ENCODE peak calls at places on chromosomes 1 and 21, in five cellular contexts. P is right lobe of liver, A is naive B cell, W is left cardiac atrium, C is left lung. J is an unnamed sample.

GRCh38 chr1:44407430-44408180 is 2.5 kb downstream of the RNF220 start:
- ATAC-seq in P (no peak), A (peak; percentile 6), W (no peak), C (no peak), J (no peak)

GRCh38 chr1:171477804-171478203 is 7.5 kb upstream of the PRRC2C start:
- ATAC-seq in P (peak; percentile 37), A (no peak), W (no peak), C (no peak), J (no peak)

GRCh38 chr1:19432943-19433609 is 52.3 kb downstream of the CAPZB start:
- ATAC-seq in P (no peak), A (no peak), W (no peak), C (no peak), J (peak; percentile 20)

GRCh38 chr1:9844106-9844505 is 20.3 kb upstream of the CLSTN1 start:
- ATAC-seq in P (no peak), A (no peak), W (peak; percentile 56), C (no peak), J (no peak)

GRCh38 chr1:100909018-100909417 is 13.1 kb downstream of the SLC30A7 start:
- ATAC-seq in P (no peak), A (no peak), W (no peak), C (no peak), J (no peak)

GRCh38 chr1:199909137-199909536 is 118.4 kb upstream of the NR5A2 start:
- ATAC-seq in P (no peak), A (no peak), W (no peak), C (no peak), J (no peak)

GRCh38 chr21:34877485-34878128 is 171.5 kb downstream of the RUNX1 start:
- ATAC-seq in P (peak; percentile 71), A (no peak), W (peak; percentile 47), C (peak; percentile 55), J (no peak)

GRCh38 chr1:116544588-116545358 is 26.1 kb downstream of the CD58 start:
- ATAC-seq in P (no peak), A (peak; percentile 39), W (no peak), C (no peak), J (no peak)

GRCh38 chr1:168421399-168422004 is 122.3 kb downstream of the XCL2 start:
- ATAC-seq in P (no peak), A (no peak), W (peak; percentile 59), C (no peak), J (no peak)

J was measured in gastroesophageal sphincter.